ENCODE peak calls at places on chromosomes 12 and 14, in seven cellular contexts. Y is ELF-1, J is fibroblast of the aortic adventitia, Z is EL, V is smooth muscle cell of the brain vasculature, L is NCI-H524 treated with DMSO at 0.1 percent for 48 hours, X is cardiac fibroblast. E is an unnamed sample.

GRCh38 chr12:57846285-57846576 is 298 bp downstream of the CTDSP2 start:
- DNase-seq in Y (no peak), J (no peak), Z (no peak), V (no peak), L (no peak), X (no peak), E (no peak)

GRCh38 chr14:77203611-77204456 is 22.2 kb downstream of the TMEM63C start:
- DNase-seq in Y (no peak), J (no peak), Z (no peak), V (no peak), L (peak; percentile 28), X (no peak), E (no peak)

GRCh38 chr14:104433401-104434213 is 146.0 kb upstream of the C14orf180 start:
- DNase-seq in Y (no peak), J (no peak), Z (no peak), V (no peak), L (no peak), X (no peak), E (no peak)

GRCh38 chr12:114668151-114668891 is 15.7 kb downstream of the TBX3 start:
- DNase-seq in Y (peak; percentile 96), J (peak; percentile 75), Z (peak; percentile 91), V (no peak), L (no peak), X (peak; percentile 89), E (peak; percentile 86)

GRCh38 chr12:112973016-112973711 is 5.2 kb upstream of the OAS2 start:
- DNase-seq in Y (no peak), J (peak; percentile 45), Z (no peak), V (no peak), L (no peak), X (no peak), E (no peak)

GRCh38 chr12:56186957-56187356 is 2.3 kb downstream of the SMARCC2 start:
- DNase-seq in Y (no peak), J (no peak), Z (no peak), V (no peak), L (no peak), X (no peak), E (no peak)

GRCh38 chr14:54730156-54730961 is 163.4 kb downstream of the SAMD4A start:
- DNase-seq in Y (no peak), J (peak; percentile 71), Z (peak; percentile 89), V (peak; percentile 28), L (no peak), X (peak; percentile 68), E (peak; percentile 87)

GRCh38 chr12:18651525-18651924 is 86.3 kb downstream of the PLCZ1 start:
- DNase-seq in Y (no peak), J (no peak), Z (peak; percentile 32), V (no peak), L (no peak), X (peak; percentile 0), E (no peak)